ENCODE peak calls at places on chromosomes 1 and 21, in six cellular contexts. D is EL; G is NCI-H524 treated with DMSO at 0.1 percent for 48 hours; B is substantia nigra; S is effector memory CD8-positive, alpha-beta T cell; U is GM10248. Y is an unnamed sample.

GRCh38 chr21:35840197-35840799 is 220.0 kb downstream of the SETD4 start:
- DNase-seq in D (peak; percentile 76), G (peak; percentile 55), B (peak; percentile 6), S (peak; percentile 27), U (peak; percentile 37), Y (peak; percentile 71)

GRCh38 chr1:14017531-14017961 is 317.6 kb downstream of the PRDM2 start:
- DNase-seq in D (no peak), G (no peak), B (no peak), S (no peak), U (no peak), Y (no peak)

GRCh38 chr1:70941563-70941962 is 106.1 kb downstream of the PTGER3 start:
- DNase-seq in D (no peak), G (no peak), B (no peak), S (no peak), U (no peak), Y (no peak)

GRCh38 chr1:95431216-95431615 is 197.2 kb downstream of the RWDD3 start:
- DNase-seq in D (no peak), G (no peak), B (no peak), S (no peak), U (no peak), Y (no peak)

GRCh38 chr1:78651247-78651646 is 1.6 kb downstream of the IFI44 start:
- DNase-seq in D (peak; percentile 70), G (no peak), B (no peak), S (peak; percentile 16), U (no peak), Y (no peak)

GRCh38 chr1:188170935-188171334 is 1342.2 kb downstream of the PLA2G4A start:
- DNase-seq in D (no peak), G (peak; percentile 57), B (no peak), S (no peak), U (no peak), Y (no peak)

GRCh38 chr1:9128161-9128519 is 762 bp downstream of the GPR157 start:
- DNase-seq in D (peak; percentile 20), G (no peak), B (no peak), S (no peak), U (no peak), Y (no peak)

GRCh38 chr1:205287076-205287475 is 34.5 kb downstream of the NUAK2 start:
- DNase-seq in D (peak; percentile 31), G (no peak), B (no peak), S (no peak), U (no peak), Y (no peak)

GRCh38 chr1:47334765-47335435 is 1.3 kb downstream of the CMPK1 start:
- DNase-seq in D (no peak), G (no peak), B (no peak), S (no peak), U (no peak), Y (no peak)

GRCh38 chr1:204081791-204082513 is 9.0 kb downstream of the SOX13 start:
- DNase-seq in D (no peak), G (no peak), B (no peak), S (no peak), U (no peak), Y (no peak)

GRCh38 chr21:28754127-28754611 is 238.5 kb downstream of the LTN1 start:
- DNase-seq in D (peak; percentile 92), G (no peak), B (peak; percentile 2), S (no peak), U (no peak), Y (peak; percentile 22)

GRCh38 chr1:201947697-201948008 is 1.3 kb upstream of the LMOD1 start:
- DNase-seq in D (peak; percentile 15), G (no peak), B (no peak), S (no peak), U (no peak), Y (no peak)

GRCh38 chr1:36328713-36329112 is 5.3 kb upstream of the EVA1B start:
- DNase-seq in D (no peak), G (no peak), B (no peak), S (no peak), U (no peak), Y (no peak)

GRCh38 chr21:38988211-38989096 is 182.7 kb downstream of the ETS2 start:
- DNase-seq in D (no peak), G (peak; percentile 43), B (no peak), S (no peak), U (no peak), Y (no peak)

GRCh38 chr1:2829846-2830615 is 28.5 kb upstream of the TTC34 start:
- DNase-seq in D (no peak), G (no peak), B (no peak), S (no peak), U (no peak), Y (no peak)

GRCh38 chr21:44626673-44627143 is at the start of gene KRTAP10-9:
- DNase-seq in D (no peak), G (no peak), B (no peak), S (no peak), U (no peak), Y (no peak)

GRCh38 chr1:17620448-17620847 is 81.0 kb downstream of the ARHGEF10L start:
- DNase-seq in D (no peak), G (no peak), B (no peak), S (no peak), U (no peak), Y (no peak)

GRCh38 chr21:27819299-27819698 is 852.4 kb upstream of the ADAMTS5 start:
- DNase-seq in D (no peak), G (no peak), B (no peak), S (no peak), U (no peak), Y (no peak)

GRCh38 chr1:31764307-31765040 is at the start of gene ADGRB2:
- DNase-seq in D (no peak), G (no peak), B (no peak), S (no peak), U (no peak), Y (peak; percentile 45)

GRCh38 chr21:26759731-26760130 is 85.5 kb downstream of the ADAMTS1 start:
- DNase-seq in D (peak; percentile 42), G (no peak), B (no peak), S (no peak), U (no peak), Y (no peak)

GRCh38 chr21:33751120-33751519 is 108.8 kb downstream of the ITSN1 start:
- DNase-seq in D (peak; percentile 21), G (no peak), B (no peak), S (no peak), U (no peak), Y (no peak)

GRCh38 chr1:66182551-66183178 is 351.3 kb upstream of the SGIP1 start:
- DNase-seq in D (peak; percentile 81), G (no peak), B (no peak), S (no peak), U (no peak), Y (no peak)

GRCh38 chr1:11794446-11795237 is 11.1 kb downstream of the MTHFR start:
- DNase-seq in D (no peak), G (no peak), B (no peak), S (no peak), U (no peak), Y (no peak)

GRCh38 chr1:59699227-59699847 is 115.4 kb upstream of the HOOK1 start:
- DNase-seq in D (peak; percentile 53), G (no peak), B (no peak), S (peak; percentile 36), U (peak; percentile 36), Y (peak; percentile 42)

GRCh38 chr1:221759436-221759835 is 17.5 kb upstream of the DUSP10 start:
- DNase-seq in D (peak; percentile 67), G (no peak), B (no peak), S (no peak), U (no peak), Y (no peak)

GRCh38 chr1:156608981-156609380 is 7.7 kb upstream of the GPATCH4 start:
- DNase-seq in D (no peak), G (no peak), B (no peak), S (peak; percentile 62), U (peak; percentile 62), Y (no peak)

GRCh38 chr1:110067429-110067956 is 3.0 kb downstream of the ALX3 start:
- DNase-seq in D (no peak), G (no peak), B (no peak), S (peak; percentile 8), U (no peak), Y (no peak)

GRCh38 chr1:203197625-203198024 is 11.1 kb upstream of the CHI3L1 start:
- DNase-seq in D (peak; percentile 83), G (no peak), B (no peak), S (no peak), U (no peak), Y (peak; percentile 89)

GRCh38 chr1:240278082-240278481 is 186.4 kb downstream of the FMN2 start:
- DNase-seq in D (no peak), G (no peak), B (no peak), S (no peak), U (no peak), Y (no peak)

GRCh38 chr1:23910553-23911246 is 2.5 kb downstream of the CNR2 start:
- DNase-seq in D (no peak), G (no peak), B (no peak), S (no peak), U (no peak), Y (no peak)

GRCh38 chr1:28437924-28438699 is 67.7 kb upstream of the RCC1 start:
- DNase-seq in D (peak; percentile 99), G (no peak), B (no peak), S (no peak), U (peak; percentile 17), Y (peak; percentile 72)

GRCh38 chr1:158077366-158078256 is 84.2 kb downstream of the KIRREL1 start:
- DNase-seq in D (no peak), G (no peak), B (no peak), S (no peak), U (no peak), Y (no peak)

GRCh38 chr1:33624991-33625870 is 152.8 kb downstream of the ZSCAN20 start:
- DNase-seq in D (no peak), G (no peak), B (no peak), S (no peak), U (no peak), Y (peak; percentile 32)